ENCODE peak calls at places on chromosomes 11 and 22, in four cellular contexts. F is thoracic aorta, O is GM10248, V is Kasumi-1. A is an unnamed sample.
A peak's percentile ranks its signal among the peaks of the same experiment; 100 is the strongest.

GRCh38 chr22:39110631-39111561 is 13.9 kb downstream of the APOBEC3H start:
- DNase-seq in F (no peak), O (peak; percentile 12), V (no peak), A (no peak)

GRCh38 chr11:40134820-40135219 is 1324.6 kb downstream of the LRRC4C start:
- DNase-seq in F (no peak), O (no peak), V (no peak), A (no peak)

GRCh38 chr11:24271798-24272197 is 225.1 kb upstream of the LUZP2 start:
- DNase-seq in F (no peak), O (no peak), V (no peak), A (no peak)

GRCh38 chr22:41563051-41563711 is 2.4 kb downstream of the CSDC2 start:
- DNase-seq in F (no peak), O (no peak), V (no peak), A (no peak)

GRCh38 chr22:36536717-36537116 is 7.8 kb upstream of the EIF3D start:
- DNase-seq in F (no peak), O (no peak), V (no peak), A (no peak)

GRCh38 chr22:29078036-29078868 is 5.4 kb downstream of the KREMEN1 start:
- DNase-seq in F (no peak), O (no peak), V (no peak), A (no peak)

GRCh38 chr22:25113316-25113721 is 86.3 kb upstream of the CRYBB3 start:
- DNase-seq in F (no peak), O (no peak), V (no peak), A (no peak)

GRCh38 chr22:45867118-45867905 is 109.7 kb downstream of the WNT7B start:
- DNase-seq in F (no peak), O (peak; percentile 53), V (no peak), A (no peak)

GRCh38 chr11:83493918-83494317 is 207.8 kb upstream of the CCDC90B start:
- DNase-seq in F (no peak), O (no peak), V (no peak), A (no peak)

A was measured in ascending aorta.